ENCODE peak calls at places on chromosomes 11 and 22, in eight cellular contexts. One of them, this sample, is unnamed.

GRCh38 chr11:72686639-72687215 is 12.5 kb upstream of the PDE2A start:
- DNase-seq in neuronal stem cell: no peak
- DNase-seq in H9: no peak
- DNase-seq in neural progenitor cell: no peak
- DNase-seq in IMR-90: peak
- DNase-seq in colonic mucosa: no peak
- DNase-seq in K562: no peak
- DNase-seq in fibroblast of lung: no peak
- DNase-seq in this sample: no peak

GRCh38 chr11:119338318-119338890 is 2.3 kb downstream of the C1QTNF5 start:
- DNase-seq in neural progenitor cell: peak
- DNase-seq in H9: peak
- DNase-seq in K562: peak
- DNase-seq in fibroblast of lung: peak
- DNase-seq in IMR-90: no peak
- DNase-seq in neuronal stem cell: peak
- DNase-seq in colonic mucosa: peak
- DNase-seq in this sample: no peak

GRCh38 chr22:39524753-39525657 is 4.6 kb downstream of the ATF4 start:
- DNase-seq in H9: no peak
- DNase-seq in fibroblast of lung: no peak
- DNase-seq in K562: no peak
- DNase-seq in neural progenitor cell: no peak
- DNase-seq in colonic mucosa: no peak
- DNase-seq in IMR-90: no peak
- DNase-seq in neuronal stem cell: no peak
- DNase-seq in this sample: no peak

GRCh38 chr11:7196396-7197146 is 55.1 kb upstream of the SYT9 start:
- DNase-seq in neural progenitor cell: no peak
- DNase-seq in K562: no peak
- DNase-seq in fibroblast of lung: no peak
- DNase-seq in neuronal stem cell: no peak
- DNase-seq in colonic mucosa: no peak
- DNase-seq in IMR-90: no peak
- DNase-seq in H9: no peak
- DNase-seq in this sample: no peak

GRCh38 chr11:25733777-25734176 is 598.2 kb upstream of the ANO3 start:
- DNase-seq in neural progenitor cell: no peak
- DNase-seq in neuronal stem cell: no peak
- DNase-seq in H9: no peak
- DNase-seq in fibroblast of lung: no peak
- DNase-seq in K562: no peak
- DNase-seq in IMR-90: no peak
- DNase-seq in colonic mucosa: no peak
- DNase-seq in this sample: no peak

GRCh38 chr11:74611369-74611861 is 19.0 kb downstream of the POLD3 start:
- DNase-seq in K562: no peak
- DNase-seq in fibroblast of lung: peak
- DNase-seq in neuronal stem cell: no peak
- DNase-seq in IMR-90: peak
- DNase-seq in neural progenitor cell: peak
- DNase-seq in H9: no peak
- DNase-seq in colonic mucosa: no peak
- DNase-seq in this sample: no peak

GRCh38 chr11:112400615-112401014 is 140.0 kb upstream of the PLET1 start:
- DNase-seq in colonic mucosa: no peak
- DNase-seq in neuronal stem cell: no peak
- DNase-seq in IMR-90: no peak
- DNase-seq in fibroblast of lung: no peak
- DNase-seq in H9: no peak
- DNase-seq in neural progenitor cell: no peak
- DNase-seq in K562: no peak
- DNase-seq in this sample: no peak

GRCh38 chr22:25085156-25085555 is 114.5 kb upstream of the CRYBB3 start:
- DNase-seq in IMR-90: no peak
- DNase-seq in neuronal stem cell: no peak
- DNase-seq in colonic mucosa: no peak
- DNase-seq in H9: no peak
- DNase-seq in K562: no peak
- DNase-seq in neural progenitor cell: no peak
- DNase-seq in fibroblast of lung: no peak
- DNase-seq in this sample: no peak

GRCh38 chr11:128342511-128343133 is 244.7 kb downstream of the ETS1 start:
- DNase-seq in fibroblast of lung: peak
- DNase-seq in neuronal stem cell: no peak
- DNase-seq in H9: no peak
- DNase-seq in colonic mucosa: peak
- DNase-seq in K562: no peak
- DNase-seq in neural progenitor cell: no peak
- DNase-seq in IMR-90: peak
- DNase-seq in this sample: peak

GRCh38 chr11:68804786-68805185 is 36.9 kb downstream of the CPT1A start:
- DNase-seq in IMR-90: no peak
- DNase-seq in fibroblast of lung: no peak
- DNase-seq in neural progenitor cell: no peak
- DNase-seq in H9: no peak
- DNase-seq in K562: no peak
- DNase-seq in colonic mucosa: no peak
- DNase-seq in neuronal stem cell: no peak
- DNase-seq in this sample: no peak

GRCh38 chr11:76613901-76614300 is 56.6 kb downstream of the LRRC32 start:
- DNase-seq in fibroblast of lung: no peak
- DNase-seq in neural progenitor cell: no peak
- DNase-seq in neuronal stem cell: no peak
- DNase-seq in H9: peak
- DNase-seq in IMR-90: no peak
- DNase-seq in K562: no peak
- DNase-seq in colonic mucosa: no peak
- DNase-seq in this sample: no peak

GRCh38 chr22:48827904-48828555 is 999.6 kb downstream of the BRD1 start:
- DNase-seq in K562: no peak
- DNase-seq in colonic mucosa: no peak
- DNase-seq in fibroblast of lung: no peak
- DNase-seq in H9: no peak
- DNase-seq in neural progenitor cell: no peak
- DNase-seq in IMR-90: no peak
- DNase-seq in neuronal stem cell: no peak
- DNase-seq in this sample: no peak

GRCh38 chr11:67118801-67119576 is at the start of gene KDM2A:
- DNase-seq in neuronal stem cell: peak
- DNase-seq in K562: peak
- DNase-seq in colonic mucosa: peak
- DNase-seq in IMR-90: peak
- DNase-seq in H9: peak
- DNase-seq in fibroblast of lung: peak
- DNase-seq in neural progenitor cell: peak
- DNase-seq in this sample: peak

GRCh38 chr11:2198621-2199365 is 27.2 kb upstream of the TH start:
- DNase-seq in fibroblast of lung: no peak
- DNase-seq in colonic mucosa: no peak
- DNase-seq in H9: no peak
- DNase-seq in K562: no peak
- DNase-seq in IMR-90: no peak
- DNase-seq in neural progenitor cell: no peak
- DNase-seq in neuronal stem cell: no peak
- DNase-seq in this sample: no peak

GRCh38 chr22:48398181-48398905 is 1429.3 kb downstream of the BRD1 start:
- DNase-seq in colonic mucosa: no peak
- DNase-seq in neuronal stem cell: no peak
- DNase-seq in neural progenitor cell: no peak
- DNase-seq in IMR-90: no peak
- DNase-seq in fibroblast of lung: no peak
- DNase-seq in H9: no peak
- DNase-seq in K562: no peak
- DNase-seq in this sample: no peak

GRCh38 chr11:27183672-27184457 is 143.2 kb downstream of the BBOX1 start:
- DNase-seq in IMR-90: peak
- DNase-seq in K562: peak
- DNase-seq in colonic mucosa: peak
- DNase-seq in neuronal stem cell: peak
- DNase-seq in fibroblast of lung: peak
- DNase-seq in H9: no peak
- DNase-seq in neural progenitor cell: peak
- DNase-seq in this sample: peak

GRCh38 chr11:63537293-63538101 is 889 bp downstream of the PLAAT4 start:
- DNase-seq in K562: no peak
- DNase-seq in neuronal stem cell: no peak
- DNase-seq in neural progenitor cell: no peak
- DNase-seq in IMR-90: peak
- DNase-seq in fibroblast of lung: peak
- DNase-seq in H9: no peak
- DNase-seq in colonic mucosa: no peak
- DNase-seq in this sample: no peak

GRCh38 chr22:49332691-49333090 is 495.0 kb downstream of the BRD1 start:
- DNase-seq in neuronal stem cell: no peak
- DNase-seq in colonic mucosa: no peak
- DNase-seq in K562: no peak
- DNase-seq in fibroblast of lung: no peak
- DNase-seq in IMR-90: no peak
- DNase-seq in H9: no peak
- DNase-seq in neural progenitor cell: no peak
- DNase-seq in this sample: no peak

GRCh38 chr22:18010263-18010662 is 14.1 kb downstream of the MICAL3 start:
- DNase-seq in H9: no peak
- DNase-seq in neuronal stem cell: no peak
- DNase-seq in K562: no peak
- DNase-seq in colonic mucosa: no peak
- DNase-seq in neural progenitor cell: no peak
- DNase-seq in IMR-90: no peak
- DNase-seq in fibroblast of lung: no peak
- DNase-seq in this sample: no peak

GRCh38 chr11:103257360-103257759 is 148.1 kb downstream of the DYNC2H1 start:
- DNase-seq in K562: no peak
- DNase-seq in colonic mucosa: no peak
- DNase-seq in H9: no peak
- DNase-seq in neuronal stem cell: no peak
- DNase-seq in IMR-90: peak
- DNase-seq in neural progenitor cell: peak
- DNase-seq in fibroblast of lung: peak
- DNase-seq in this sample: peak

DNA sequence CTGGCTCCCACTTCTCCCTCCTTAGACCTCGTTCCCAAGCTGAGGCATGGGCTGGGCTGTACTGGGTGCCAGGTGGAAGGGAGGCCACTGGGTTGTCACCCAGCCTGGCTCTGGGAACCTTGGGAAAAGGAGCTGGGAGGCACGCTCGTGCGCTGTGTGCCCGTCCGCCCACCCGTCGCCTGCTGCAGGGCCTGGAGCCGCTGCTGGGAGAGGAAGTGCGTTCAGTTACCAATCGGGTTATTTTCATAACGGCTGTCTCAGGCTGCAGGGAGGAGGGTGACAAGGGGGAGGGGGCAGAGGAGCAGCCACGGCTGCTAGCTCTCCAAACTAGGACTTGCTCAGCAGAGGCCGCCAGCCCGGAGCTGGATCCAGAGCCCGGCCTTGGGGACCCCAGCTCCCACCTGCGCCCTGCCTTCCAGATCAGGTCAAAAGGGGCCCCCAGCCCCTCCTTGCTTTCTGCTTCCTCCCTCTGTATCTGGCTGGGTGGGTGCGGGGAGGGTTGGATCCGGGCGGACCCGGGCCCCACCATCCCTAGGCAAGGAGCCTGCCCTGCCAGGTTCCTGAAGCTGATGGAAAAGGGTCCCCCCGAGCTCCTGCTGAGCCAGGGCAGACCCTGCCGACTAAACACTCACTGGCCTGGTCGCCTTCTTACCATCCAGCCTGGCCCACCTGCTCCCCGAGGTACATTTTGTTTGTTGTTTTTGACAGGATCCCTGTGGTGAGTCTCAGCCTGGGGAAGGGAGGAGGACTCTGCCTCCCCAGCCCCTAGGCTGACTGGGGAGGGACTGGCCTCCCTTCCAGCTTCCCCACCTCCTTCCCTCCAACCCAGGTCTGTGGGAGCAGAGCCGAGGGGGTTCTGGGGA is 14.3 kb downstream of the DGKZ start:
- DNase-seq in fibroblast of lung: peak
- DNase-seq in K562: peak
- DNase-seq in neuronal stem cell: no peak
- DNase-seq in colonic mucosa: no peak
- DNase-seq in H9: no peak
- DNase-seq in neural progenitor cell: no peak
- DNase-seq in IMR-90: peak
- DNase-seq in this sample: no peak
- H3K9ac ChIP-seq in fibroblast of lung: peak
- H3K9ac ChIP-seq in K562: peak
- H3K9ac ChIP-seq in neuronal stem cell: peak
- H3K9ac ChIP-seq in colonic mucosa: peak
- H3K9ac ChIP-seq in H9: no peak
- H3K9ac ChIP-seq in neural progenitor cell: peak
- H3K9ac ChIP-seq in IMR-90: peak
- H3K9ac ChIP-seq in this sample: peak

GRCh38 chr11:109490953-109491733 is 69.2 kb downstream of the C11orf87 start:
- DNase-seq in neuronal stem cell: no peak
- DNase-seq in neural progenitor cell: no peak
- DNase-seq in IMR-90: peak
- DNase-seq in K562: no peak
- DNase-seq in colonic mucosa: no peak
- DNase-seq in H9: no peak
- DNase-seq in fibroblast of lung: peak
- DNase-seq in this sample: no peak
- H3K9ac ChIP-seq in neuronal stem cell: no peak
- H3K9ac ChIP-seq in neural progenitor cell: no peak
- H3K9ac ChIP-seq in IMR-90: no peak
- H3K9ac ChIP-seq in K562: no peak
- H3K9ac ChIP-seq in colonic mucosa: no peak
- H3K9ac ChIP-seq in H9: no peak
- H3K9ac ChIP-seq in fibroblast of lung: no peak
- H3K9ac ChIP-seq in this sample: no peak

DNA sequence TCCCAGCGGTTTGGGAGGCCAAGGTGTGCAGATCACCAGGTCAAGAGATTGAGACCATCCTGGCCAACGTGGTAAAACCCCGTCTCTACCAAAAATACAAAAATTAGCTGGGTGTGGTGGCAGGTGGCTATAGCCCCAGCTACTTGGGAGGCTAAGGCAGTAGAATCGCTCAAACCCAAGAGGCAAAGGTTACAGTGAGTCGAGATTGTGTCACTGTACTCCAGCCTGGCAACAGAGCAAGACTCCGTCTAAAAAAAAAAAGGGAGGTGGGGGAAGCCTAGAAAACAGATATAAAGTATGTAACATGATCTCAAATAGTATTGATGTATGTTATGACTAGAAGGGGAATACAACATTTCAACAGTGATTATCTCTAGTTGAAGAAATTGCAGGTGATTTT is 61.5 kb downstream of the SLC1A2 start:
- DNase-seq in H9: no peak
- DNase-seq in K562: no peak
- DNase-seq in colonic mucosa: no peak
- DNase-seq in IMR-90: peak
- DNase-seq in neural progenitor cell: no peak
- DNase-seq in neuronal stem cell: no peak
- DNase-seq in fibroblast of lung: peak
- DNase-seq in this sample: no peak
- H3K9ac ChIP-seq in H9: no peak
- H3K9ac ChIP-seq in K562: no peak
- H3K9ac ChIP-seq in colonic mucosa: no peak
- H3K9ac ChIP-seq in IMR-90: no peak
- H3K9ac ChIP-seq in neural progenitor cell: no peak
- H3K9ac ChIP-seq in neuronal stem cell: no peak
- H3K9ac ChIP-seq in fibroblast of lung: no peak
- H3K9ac ChIP-seq in this sample: no peak

GRCh38 chr11:28833169-28833568 is 725.0 kb downstream of the METTL15 start:
- DNase-seq in colonic mucosa: no peak
- DNase-seq in IMR-90: no peak
- DNase-seq in K562: no peak
- DNase-seq in fibroblast of lung: no peak
- DNase-seq in neuronal stem cell: no peak
- DNase-seq in H9: no peak
- DNase-seq in neural progenitor cell: no peak
- DNase-seq in this sample: no peak
- H3K9ac ChIP-seq in colonic mucosa: no peak
- H3K9ac ChIP-seq in IMR-90: peak
- H3K9ac ChIP-seq in K562: no peak
- H3K9ac ChIP-seq in fibroblast of lung: no peak
- H3K9ac ChIP-seq in neuronal stem cell: no peak
- H3K9ac ChIP-seq in H9: no peak
- H3K9ac ChIP-seq in neural progenitor cell: no peak
- H3K9ac ChIP-seq in this sample: no peak

This sample was measured in NT2/D1.